ENCODE peak calls at places on chromosomes 16 and 17, in nine cellular contexts. P, M, Z, G, O, Y, B, L and W are unnamed samples.

GRCh38 chr17:2398188-2398587 is 2.7 kb downstream of the MNT start:
- DNase-seq in P (no peak), M (no peak), Z (no peak), G (no peak), O (no peak), Y (no peak), B (peak; percentile 63), L (no peak), W (no peak)

GRCh38 chr17:79095345-79096055 is 20.9 kb downstream of the ENGASE start:
- DNase-seq in P (no peak), M (no peak), Z (no peak), G (no peak), O (no peak), Y (no peak), B (no peak), L (no peak), W (no peak)

GRCh38 chr16:4795181-4795827 is at the start of gene SMIM22:
- DNase-seq in P (no peak), M (no peak), Z (no peak), G (no peak), O (no peak), Y (no peak), B (no peak), L (no peak), W (peak; percentile 83)

GRCh38 chr17:2656293-2656692 is 55.3 kb downstream of the CLUH start:
- DNase-seq in P (no peak), M (no peak), Z (no peak), G (no peak), O (no peak), Y (no peak), B (no peak), L (no peak), W (no peak)

GRCh38 chr17:69908599-69909368 is 166.2 kb upstream of the KCNJ16 start:
- DNase-seq in P (no peak), M (no peak), Z (no peak), G (no peak), O (no peak), Y (no peak), B (no peak), L (no peak), W (no peak)

GRCh38 chr16:57530531-57531252 is 5.7 kb downstream of the CCDC102A start:
- DNase-seq in P (no peak), M (no peak), Z (no peak), G (no peak), O (peak; percentile 2), Y (peak; percentile 78), B (peak; percentile 62), L (no peak), W (peak; percentile 7)

GRCh38 chr17:42286411-42287295 is 1.6 kb upstream of the STAT5A start:
- DNase-seq in P (no peak), M (peak; percentile 92), Z (no peak), G (no peak), O (no peak), Y (peak; percentile 73), B (peak; percentile 78), L (no peak), W (peak; percentile 24)

GRCh38 chr17:49881054-49881402 is 33.2 kb upstream of the TAC4 start:
- DNase-seq in P (no peak), M (no peak), Z (no peak), G (no peak), O (no peak), Y (no peak), B (no peak), L (no peak), W (no peak)

GRCh38 chr16:86577314-86577971 is 906 bp upstream of the FOXL1 start:
- DNase-seq in P (no peak), M (no peak), Z (no peak), G (no peak), O (no peak), Y (no peak), B (no peak), L (no peak), W (no peak)

GRCh38 chr17:38911081-38911730 is 14.2 kb upstream of the LASP1NB start:
- DNase-seq in P (no peak), M (no peak), Z (no peak), G (no peak), O (no peak), Y (peak; percentile 45), B (peak; percentile 52), L (no peak), W (no peak)

GRCh38 chr17:66221755-66222530 is 7.3 kb downstream of the APOH start:
- DNase-seq in P (no peak), M (no peak), Z (no peak), G (no peak), O (no peak), Y (no peak), B (no peak), L (no peak), W (no peak)

GRCh38 chr16:8716592-8716991 is 42.2 kb downstream of the ABAT start:
- DNase-seq in P (no peak), M (no peak), Z (no peak), G (peak; percentile 75), O (no peak), Y (no peak), B (no peak), L (no peak), W (no peak)

DNA sequence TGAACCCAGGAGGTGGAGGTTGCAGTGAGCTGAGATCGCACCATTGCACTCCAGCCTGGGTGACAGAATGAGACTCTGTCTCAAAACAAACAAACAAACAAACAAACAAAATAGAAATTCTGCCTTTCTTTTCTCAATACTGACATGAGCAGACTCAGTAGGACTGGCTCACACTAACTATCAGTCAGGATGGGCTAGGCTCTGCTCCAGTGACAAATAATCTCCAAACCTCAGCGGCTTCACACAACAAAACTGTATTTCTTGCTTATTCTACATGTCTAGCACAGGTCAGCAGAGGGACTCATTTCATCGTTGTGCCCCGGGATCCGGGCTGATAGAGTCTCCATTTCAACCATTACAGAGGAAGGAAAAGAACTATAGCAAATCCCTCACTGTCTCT is 26.5 kb upstream of the N4BP1 start:
- DNase-seq in P (no peak), M (peak; percentile 62), Z (no peak), G (no peak), O (no peak), Y (no peak), B (no peak), L (no peak), W (no peak)
- H3K4me3 ChIP-seq in P (no peak overlapping the region), M (no peak overlapping the region), Z (no peak overlapping the region), G (no peak overlapping the region), O (no peak overlapping the region), Y (no peak overlapping the region), B (no peak overlapping the region), L (no peak overlapping the region), W (no peak overlapping the region)

GRCh38 chr17:81114694-81115093 is 50.6 kb upstream of the PVALEF start:
- DNase-seq in P (no peak), M (no peak), Z (no peak), G (no peak), O (no peak), Y (no peak), B (no peak), L (no peak), W (no peak)
- H3K27me3 ChIP-seq in P (no peaks in the 10 kb centered on the region), M (no peaks in the 10 kb centered on the region), Z (no peaks in the 10 kb centered on the region), G (no peaks in the 10 kb centered on the region), O (no peaks in the 10 kb centered on the region), Y (no peaks in the 10 kb centered on the region), B (peaks cover 8% of the 10 kb centered on the region), L (no peaks in the 10 kb centered on the region), W (peaks cover 4% of the 10 kb centered on the region)

DNA sequence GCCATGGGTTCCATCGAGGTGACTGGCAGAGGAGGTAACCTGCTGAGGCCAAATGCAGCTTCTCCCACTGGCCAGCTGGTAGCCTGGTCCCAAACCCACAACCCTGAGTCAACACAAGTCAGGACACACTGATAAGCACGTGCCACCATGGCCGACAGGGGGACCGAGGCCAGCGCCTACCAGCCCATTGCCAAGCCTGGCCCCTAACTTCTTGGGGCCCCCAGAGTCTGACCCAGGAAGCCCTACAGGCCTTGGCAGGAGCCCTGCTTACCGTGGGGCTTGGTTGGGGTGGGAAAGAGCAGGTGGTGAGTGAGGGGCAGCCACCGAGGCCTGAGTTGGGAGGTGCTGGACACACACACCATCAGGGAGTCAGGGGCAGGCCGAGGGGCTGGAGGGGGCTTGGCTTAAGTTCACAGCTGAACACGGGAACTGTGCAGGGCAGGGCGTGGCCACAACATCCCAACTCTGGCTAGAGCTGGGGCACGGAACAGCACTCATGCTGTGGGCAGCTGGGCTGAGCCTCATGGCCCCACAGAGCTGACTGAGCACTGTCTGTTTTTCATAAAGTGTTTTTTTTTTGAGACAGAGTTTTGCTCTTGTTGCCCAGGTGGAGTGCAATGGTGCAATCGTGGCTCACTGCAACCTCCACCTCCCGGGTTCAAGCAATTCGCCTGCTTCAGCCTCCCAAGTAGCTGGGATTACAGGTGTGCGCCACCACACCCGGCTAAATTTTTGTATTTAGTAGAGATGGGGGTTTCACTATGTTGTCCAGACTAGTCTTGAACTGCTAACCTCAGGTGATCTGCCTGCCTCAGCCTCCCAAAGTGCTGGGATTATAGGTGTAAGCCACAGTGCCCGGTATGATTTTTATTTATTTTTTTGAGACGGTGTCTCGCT is 5.5 kb downstream of the MRPL28 start:
- DNase-seq in P (no peak), M (no peak), Z (no peak), G (no peak), O (no peak), Y (peak; percentile 70), B (no peak), L (no peak), W (no peak)
- TF ChIP-seq POLR2AphosphoS5 in P (no peak), M (no peak), Z (peak; percentile 25), G (no peak), O (no peak), Y (peak; percentile 68), B (no peak), L (no peak), W (no peak)

GRCh38 chr16:11497329-11497805 is 89.4 kb downstream of the LITAF start:
- DNase-seq in P (peak; percentile 37), M (peak; percentile 93), Z (peak; percentile 66), G (peak; percentile 95), O (no peak), Y (peak; percentile 84), B (peak; percentile 92), L (peak; percentile 70), W (peak; percentile 81)

GRCh38 chr16:11495066-11495407 is 91.7 kb downstream of the LITAF start:
- DNase-seq in P (no peak), M (no peak), Z (no peak), G (no peak), O (no peak), Y (no peak), B (no peak), L (no peak), W (no peak)

GRCh38 chr16:11499295-11500089 is 87.2 kb downstream of the LITAF start:
- DNase-seq in P (no peak), M (no peak), Z (no peak), G (no peak), O (no peak), Y (no peak), B (no peak), L (no peak), W (no peak)

GRCh38 chr16:11498683-11499082 is 88.0 kb downstream of the LITAF start:
- DNase-seq in P (no peak), M (no peak), Z (no peak), G (no peak), O (no peak), Y (no peak), B (no peak), L (no peak), W (no peak)

DNA sequence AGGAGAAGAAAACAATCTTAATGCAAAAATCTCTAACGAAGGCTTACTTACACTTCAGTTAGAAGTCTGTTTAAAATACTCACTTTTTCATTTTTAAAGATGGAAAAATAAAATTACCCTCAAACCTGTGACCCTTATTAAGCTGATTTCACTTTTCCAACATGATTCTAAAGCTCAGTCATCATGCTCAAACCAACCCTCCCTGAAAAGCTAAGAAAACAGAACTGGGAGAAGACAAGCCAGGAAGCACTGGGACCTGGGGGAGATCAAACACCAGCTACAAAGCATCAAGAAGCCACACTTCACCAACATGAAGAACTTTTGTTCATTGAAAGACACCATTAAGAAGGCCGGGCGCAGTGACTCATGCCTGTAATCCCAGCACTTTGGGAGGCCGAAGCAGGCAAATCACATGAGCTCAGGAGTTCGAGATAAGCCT is 88.8 kb downstream of the LITAF start:
- DNase-seq in P (no peak), M (no peak), Z (peak; percentile 75), G (no peak), O (no peak), Y (no peak), B (no peak), L (peak; percentile 35), W (no peak)
- H3K4me3 ChIP-seq in P (no peak overlapping the region), M (no peak overlapping the region), Z (no peak overlapping the region), G (no peak overlapping the region), O (no peak overlapping the region), Y (no peak overlapping the region), B (no peak overlapping the region), L (no peak overlapping the region), W (no peak overlapping the region)